ENCODE peak calls at places on chromosomes 16 and 17, in seven cellular contexts. W, X, Y, T, D, Q and E are unnamed samples.

GRCh38 chr16:89811321-89811720 is 5.1 kb downstream of the FANCA start:
- DNase-seq in D (no peak), Q (no peak), T (no peak), X (no peak), W (no peak), Y (no peak), E (no peak)

GRCh38 chr16:73000907-73001521 is 46.9 kb downstream of the ZFHX3 start:
- DNase-seq in W (no peak), Q (no peak), X (no peak), T (no peak), Y (peak; percentile 2), D (no peak), E (no peak)

GRCh38 chr16:31455601-31456314 is 3.5 kb upstream of the ARMC5 start:
- DNase-seq in T (no peak), X (peak; percentile 49), W (no peak), Y (no peak), D (no peak), Q (peak; percentile 63), E (no peak)

GRCh38 chr16:86942469-86943175 is 364.3 kb downstream of the FOXL1 start:
- DNase-seq in W (no peak), Q (no peak), D (no peak), Y (no peak), T (no peak), X (no peak), E (no peak)

GRCh38 chr17:34006126-34006525 is 249.0 kb upstream of the CCL2 start:
- DNase-seq in Y (no peak), T (no peak), W (no peak), X (no peak), D (no peak), Q (no peak), E (no peak)

GRCh38 chr17:82948081-82948511 is 108.3 kb upstream of the ZNF750 start:
- DNase-seq in D (no peak), T (no peak), W (no peak), X (no peak), Y (peak; percentile 4), Q (peak; percentile 64), E (peak; percentile 6)

GRCh38 chr17:73304971-73305786 is 6.6 kb downstream of the CDC42EP4 start:
- DNase-seq in D (no peak), T (peak; percentile 71), W (peak; percentile 79), Y (peak; percentile 60), Q (peak; percentile 84), X (peak; percentile 67), E (peak; percentile 65)

GRCh38 chr16:6857575-6857974 is 475.1 kb upstream of the RBFOX1 start:
- DNase-seq in Y (no peak), X (no peak), Q (no peak), W (no peak), D (no peak), T (no peak), E (no peak)

GRCh38 chr17:43917348-43918025 is 10.2 kb upstream of the MPP2 start:
- DNase-seq in Q (no peak), D (no peak), X (peak; percentile 70), W (peak; percentile 44), T (no peak), Y (peak; percentile 41), E (peak; percentile 50)

GRCh38 chr16:35149550-35149949 is 1690.1 kb downstream of the TP53TG3F start:
- DNase-seq in Y (no peak), Q (no peak), D (no peak), T (no peak), W (no peak), X (no peak), E (no peak)

GRCh38 chr17:46727572-46728348 is 90.7 kb downstream of the WNT3 start:
- DNase-seq in X (no peak), Y (no peak), T (no peak), Q (no peak), D (no peak), W (no peak), E (no peak)

GRCh38 chr16:2751577-2752034 is 832 bp upstream of the SRRM2 start:
- DNase-seq in W (no peak), Y (no peak), Q (peak; percentile 55), D (no peak), X (peak; percentile 62), T (peak; percentile 82), E (peak; percentile 33)

GRCh38 chr16:47079883-47080282 is 63.9 kb downstream of the NETO2 start:
- DNase-seq in D (no peak), W (no peak), Y (no peak), Q (no peak), T (no peak), X (no peak), E (no peak)

GRCh38 chr17:223723-224471 is 42.4 kb upstream of the DOC2B start:
- DNase-seq in D (no peak), X (peak; percentile 31), Q (peak; percentile 62), T (no peak), W (peak; percentile 16), Y (no peak), E (peak; percentile 3)

GRCh38 chr16:82340531-82340930 is 170.5 kb upstream of the MPHOSPH6 start:
- DNase-seq in T (no peak), Y (no peak), Q (no peak), W (no peak), D (no peak), X (no peak), E (no peak)

GRCh38 chr17:7260601-7261376 is 1.5 kb downstream of the CLDN7 start:
- DNase-seq in Q (no peak), Y (peak; percentile 90), W (no peak), X (peak; percentile 85), D (no peak), T (no peak), E (peak; percentile 84)

GRCh38 chr16:85424260-85425060 is 188.7 kb upstream of the GSE1 start:
- DNase-seq in X (no peak), W (peak; percentile 11), Y (peak; percentile 59), T (no peak), Q (peak; percentile 58), D (no peak), E (no peak)

GRCh38 chr17:76920364-76921139 is 52.3 kb downstream of the MGAT5B start:
- DNase-seq in T (no peak), W (no peak), Y (no peak), D (no peak), X (no peak), Q (no peak), E (no peak)

GRCh38 chr16:7343271-7343670 is 10.6 kb downstream of the RBFOX1 start:
- DNase-seq in W (no peak), Q (no peak), T (no peak), X (no peak), Y (no peak), D (no peak), E (no peak)

GRCh38 chr16:76900285-76901263 is 290.4 kb upstream of the MON1B start:
- DNase-seq in X (no peak), Q (no peak), Y (peak; percentile 65), W (no peak), T (no peak), D (no peak), E (no peak)

GRCh38 chr16:29192329-29193247 is 207.7 kb downstream of the LAT start:
- DNase-seq in D (no peak), X (peak; percentile 41), Y (no peak), W (peak; percentile 16), Q (no peak), T (no peak), E (peak; percentile 5)

GRCh38 chr16:31700200-31700529 is 172.5 kb downstream of the AHSP start:
- DNase-seq in X (no peak), D (no peak), Y (no peak), Q (no peak), T (peak; percentile 87), W (no peak), E (no peak)

GRCh38 chr17:40071720-40072480 is 9.1 kb downstream of the THRA start:
- DNase-seq in Y (peak; percentile 95), X (peak; percentile 82), D (no peak), W (peak; percentile 68), T (no peak), Q (peak; percentile 97), E (peak; percentile 89)

GRCh38 chr17:46758614-46759013 is 59.9 kb downstream of the WNT3 start:
- DNase-seq in Y (no peak), D (no peak), X (no peak), T (no peak), W (no peak), Q (no peak), E (no peak)

GRCh38 chr17:37239690-37240344 is 136.0 kb upstream of the C17orf78 start:
- DNase-seq in Y (no peak), X (no peak), D (no peak), W (no peak), T (peak; percentile 38), Q (no peak), E (no peak)

GRCh38 chr17:66541461-66542182 is 239.2 kb downstream of the PRKCA start:
- DNase-seq in X (no peak), Q (no peak), D (no peak), W (no peak), T (no peak), Y (no peak), E (no peak)

GRCh38 chr17:14779236-14779635 is 478.4 kb downstream of the HS3ST3B1 start:
- DNase-seq in T (no peak), X (no peak), Q (no peak), D (no peak), W (no peak), Y (no peak), E (no peak)
- TF ChIP-seq CTCF in T (no peak), X (no peak), Q (no peak), D (no peak), W (no peak), Y (no peak), E (no peak)

GRCh38 chr16:23509763-23510153 is 536 bp downstream of the GGA2 start:
- DNase-seq in T (no peak), W (peak; percentile 35), Y (peak; percentile 43), D (no peak), Q (no peak), X (peak; percentile 60), E (no peak)

GRCh38 chr16:23511731-23512130 is 1.4 kb upstream of the GGA2 start:
- DNase-seq in X (no peak), W (no peak), D (no peak), Y (no peak), T (no peak), Q (no peak), E (no peak)

GRCh38 chr16:23508589-23509440 is 1.5 kb downstream of the GGA2 start:
- DNase-seq in Q (no peak), T (no peak), X (no peak), W (no peak), Y (peak; percentile 42), D (no peak), E (peak; percentile 34)

GRCh38 chr16:23509441-23509754 is 896 bp downstream of the GGA2 start:
- DNase-seq in T (no peak), Q (no peak), Y (no peak), W (no peak), D (no peak), X (no peak), E (no peak)

GRCh38 chr16:23510154-23510914 is at the start of gene GGA2:
- DNase-seq in Q (peak; percentile 94), D (no peak), X (peak; percentile 94), T (peak; percentile 59), Y (peak; percentile 88), W (peak; percentile 89), E (peak; percentile 88)
- H3K4me1 ChIP-seq in Q (peaks cover 30% of the 10 kb centered on the region), D (peaks cover 22% of the 10 kb centered on the region), X (peaks cover 10% of the 10 kb centered on the region), T (peaks cover 16% of the 10 kb centered on the region), Y (peaks cover 41% of the 10 kb centered on the region), W (peaks cover 30% of the 10 kb centered on the region), E (peaks cover 31% of the 10 kb centered on the region)

GRCh38 chr16:234468-235305 is at the start of gene FAM234A:
- DNase-seq in X (peak; percentile 97), Y (peak; percentile 96), T (peak; percentile 91), W (peak; percentile 95), Q (peak; percentile 97), D (peak; percentile 31), E (peak; percentile 96)
- TF ChIP-seq POLR2A in X (peak; percentile 96), Y (peak; percentile 87), T (peak; percentile 74), W (peak; percentile 98), Q (peak; percentile 51), D (peak; percentile 99), E (peak; percentile 87)

GRCh38 chr16:58402796-58403195 is 10.5 kb downstream of the GINS3 start:
- DNase-seq in W (no peak), X (no peak), Y (no peak), Q (no peak), T (no peak), D (no peak), E (no peak)
- TF ChIP-seq CTCF in W (no peak), X (no peak), Y (no peak), Q (no peak), T (no peak), D (no peak), E (no peak)